ENCODE peak calls at places on chromosomes 4 and X, in ten cellular contexts. One of them, this sample, is unnamed.

GRCh38 chrX:20015422-20015821 is 24.6 kb upstream of the BCLAF3 start:
- DNase-seq in cardiac muscle cell: no peak
- DNase-seq in thyroid gland: no peak
- DNase-seq in tibial artery: no peak
- DNase-seq in choroid plexus epithelial cell: no peak
- DNase-seq in endodermal cell: no peak
- DNase-seq in colonic mucosa: no peak
- DNase-seq in fibroblast of lung: no peak
- DNase-seq in breast epithelium: no peak
- DNase-seq in dorsolateral prefrontal cortex: no peak
- DNase-seq in this sample: no peak

GRCh38 chr4:147157860-147158701 is 212.4 kb upstream of the TTC29 start:
- DNase-seq in cardiac muscle cell: peak
- DNase-seq in thyroid gland: peak
- DNase-seq in tibial artery: no peak
- DNase-seq in choroid plexus epithelial cell: peak
- DNase-seq in endodermal cell: peak
- DNase-seq in colonic mucosa: no peak
- DNase-seq in fibroblast of lung: peak
- DNase-seq in breast epithelium: no peak
- DNase-seq in dorsolateral prefrontal cortex: peak
- DNase-seq in this sample: peak

GRCh38 chr4:110371016-110371795 is 104.7 kb upstream of the ENPEP start:
- DNase-seq in cardiac muscle cell: peak
- DNase-seq in thyroid gland: no peak
- DNase-seq in tibial artery: no peak
- DNase-seq in choroid plexus epithelial cell: peak
- DNase-seq in endodermal cell: no peak
- DNase-seq in colonic mucosa: no peak
- DNase-seq in fibroblast of lung: peak
- DNase-seq in breast epithelium: no peak
- DNase-seq in dorsolateral prefrontal cortex: no peak
- DNase-seq in this sample: peak

GRCh38 chrX:128929281-128930057 is 593.8 kb downstream of the SMARCA1 start:
- DNase-seq in cardiac muscle cell: no peak
- DNase-seq in thyroid gland: peak
- DNase-seq in tibial artery: no peak
- DNase-seq in choroid plexus epithelial cell: no peak
- DNase-seq in endodermal cell: no peak
- DNase-seq in colonic mucosa: peak
- DNase-seq in fibroblast of lung: no peak
- DNase-seq in breast epithelium: no peak
- DNase-seq in dorsolateral prefrontal cortex: no peak
- DNase-seq in this sample: no peak

GRCh38 chr4:182928061-182928460 is 10.9 kb upstream of the DCTD start:
- DNase-seq in cardiac muscle cell: no peak
- DNase-seq in thyroid gland: no peak
- DNase-seq in tibial artery: no peak
- DNase-seq in choroid plexus epithelial cell: no peak
- DNase-seq in endodermal cell: peak
- DNase-seq in colonic mucosa: no peak
- DNase-seq in fibroblast of lung: no peak
- DNase-seq in breast epithelium: no peak
- DNase-seq in dorsolateral prefrontal cortex: no peak
- DNase-seq in this sample: no peak

GRCh38 chrX:134460005-134460860 is at the start of gene HPRT1:
- DNase-seq in cardiac muscle cell: peak
- DNase-seq in thyroid gland: peak
- DNase-seq in tibial artery: peak
- DNase-seq in choroid plexus epithelial cell: peak
- DNase-seq in endodermal cell: peak
- DNase-seq in colonic mucosa: peak
- DNase-seq in fibroblast of lung: peak
- DNase-seq in breast epithelium: peak
- DNase-seq in dorsolateral prefrontal cortex: peak
- DNase-seq in this sample: peak

GRCh38 chrX:9746148-9746880 is 19.3 kb downstream of the GPR143 start:
- DNase-seq in cardiac muscle cell: no peak
- DNase-seq in thyroid gland: no peak
- DNase-seq in tibial artery: no peak
- DNase-seq in choroid plexus epithelial cell: peak
- DNase-seq in endodermal cell: no peak
- DNase-seq in colonic mucosa: no peak
- DNase-seq in fibroblast of lung: peak
- DNase-seq in breast epithelium: no peak
- DNase-seq in dorsolateral prefrontal cortex: no peak
- DNase-seq in this sample: peak

GRCh38 chr4:164753873-164754488 is at the start of gene SMIM31:
- DNase-seq in cardiac muscle cell: no peak
- DNase-seq in thyroid gland: no peak
- DNase-seq in tibial artery: no peak
- DNase-seq in choroid plexus epithelial cell: no peak
- DNase-seq in endodermal cell: no peak
- DNase-seq in colonic mucosa: peak
- DNase-seq in fibroblast of lung: no peak
- DNase-seq in breast epithelium: no peak
- DNase-seq in dorsolateral prefrontal cortex: no peak
- DNase-seq in this sample: no peak

GRCh38 chr4:176927664-176928063 is 134.9 kb upstream of the VEGFC start:
- DNase-seq in cardiac muscle cell: no peak
- DNase-seq in thyroid gland: no peak
- DNase-seq in tibial artery: no peak
- DNase-seq in choroid plexus epithelial cell: peak
- DNase-seq in endodermal cell: no peak
- DNase-seq in colonic mucosa: no peak
- DNase-seq in fibroblast of lung: peak
- DNase-seq in breast epithelium: no peak
- DNase-seq in dorsolateral prefrontal cortex: no peak
- DNase-seq in this sample: peak

GRCh38 chrX:20378291-20378920 is 111.7 kb upstream of the RPS6KA3 start:
- DNase-seq in cardiac muscle cell: no peak
- DNase-seq in thyroid gland: no peak
- DNase-seq in tibial artery: no peak
- DNase-seq in choroid plexus epithelial cell: no peak
- DNase-seq in endodermal cell: no peak
- DNase-seq in colonic mucosa: peak
- DNase-seq in fibroblast of lung: peak
- DNase-seq in breast epithelium: no peak
- DNase-seq in dorsolateral prefrontal cortex: no peak
- DNase-seq in this sample: no peak

GRCh38 chrX:132676561-132677186 is 187.8 kb upstream of the MBNL3 start:
- DNase-seq in cardiac muscle cell: peak
- DNase-seq in thyroid gland: no peak
- DNase-seq in tibial artery: no peak
- DNase-seq in choroid plexus epithelial cell: peak
- DNase-seq in endodermal cell: peak
- DNase-seq in colonic mucosa: no peak
- DNase-seq in fibroblast of lung: no peak
- DNase-seq in breast epithelium: no peak
- DNase-seq in dorsolateral prefrontal cortex: no peak
- DNase-seq in this sample: no peak

GRCh38 chrX:585115-585808 is 45.3 kb upstream of the SHOX start:
- DNase-seq in cardiac muscle cell: no peak
- DNase-seq in thyroid gland: no peak
- DNase-seq in tibial artery: no peak
- DNase-seq in choroid plexus epithelial cell: no peak
- DNase-seq in endodermal cell: peak
- DNase-seq in colonic mucosa: no peak
- DNase-seq in fibroblast of lung: no peak
- DNase-seq in breast epithelium: no peak
- DNase-seq in dorsolateral prefrontal cortex: no peak
- DNase-seq in this sample: no peak

GRCh38 chr4:153447175-153447887 is 18.8 kb upstream of the TMEM131L start:
- DNase-seq in cardiac muscle cell: no peak
- DNase-seq in thyroid gland: no peak
- DNase-seq in tibial artery: no peak
- DNase-seq in choroid plexus epithelial cell: peak
- DNase-seq in endodermal cell: no peak
- DNase-seq in colonic mucosa: no peak
- DNase-seq in fibroblast of lung: no peak
- DNase-seq in breast epithelium: no peak
- DNase-seq in dorsolateral prefrontal cortex: no peak
- DNase-seq in this sample: peak

DNA sequence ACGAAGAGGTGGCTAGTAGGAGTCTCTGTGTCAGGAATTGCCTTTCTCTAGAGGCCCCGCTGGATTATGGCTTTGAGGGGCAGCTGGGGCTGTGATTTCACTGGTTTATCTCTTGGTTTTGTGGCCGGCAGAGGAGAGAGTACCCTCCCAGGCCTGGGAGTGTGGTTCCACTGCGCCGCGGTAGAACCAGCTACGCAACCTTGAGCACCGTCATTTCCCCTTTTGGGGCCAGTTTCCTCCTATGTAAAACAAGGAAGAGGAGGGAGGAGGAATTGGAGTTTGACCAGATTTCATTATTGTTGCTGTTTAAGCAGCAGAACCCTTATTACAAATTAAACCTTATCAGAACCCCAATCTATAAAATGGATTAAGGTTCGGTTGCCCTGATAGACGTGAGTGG is 4.4 kb downstream of the SOX3 start:
- DNase-seq in cardiac muscle cell: no peak
- DNase-seq in thyroid gland: no peak
- DNase-seq in tibial artery: no peak
- DNase-seq in choroid plexus epithelial cell: no peak
- DNase-seq in endodermal cell: peak
- DNase-seq in colonic mucosa: no peak
- DNase-seq in fibroblast of lung: no peak
- DNase-seq in breast epithelium: no peak
- DNase-seq in dorsolateral prefrontal cortex: no peak
- DNase-seq in this sample: no peak
- H3K4me3 ChIP-seq in cardiac muscle cell: no peak
- H3K4me3 ChIP-seq in thyroid gland: no peak
- H3K4me3 ChIP-seq in tibial artery: no peak
- H3K4me3 ChIP-seq in choroid plexus epithelial cell: no peak
- H3K4me3 ChIP-seq in endodermal cell: no peak
- H3K4me3 ChIP-seq in colonic mucosa: no peak
- H3K4me3 ChIP-seq in fibroblast of lung: no peak
- H3K4me3 ChIP-seq in breast epithelium: no peak
- H3K4me3 ChIP-seq in dorsolateral prefrontal cortex: no peak
- H3K4me3 ChIP-seq in this sample: no peak

DNA sequence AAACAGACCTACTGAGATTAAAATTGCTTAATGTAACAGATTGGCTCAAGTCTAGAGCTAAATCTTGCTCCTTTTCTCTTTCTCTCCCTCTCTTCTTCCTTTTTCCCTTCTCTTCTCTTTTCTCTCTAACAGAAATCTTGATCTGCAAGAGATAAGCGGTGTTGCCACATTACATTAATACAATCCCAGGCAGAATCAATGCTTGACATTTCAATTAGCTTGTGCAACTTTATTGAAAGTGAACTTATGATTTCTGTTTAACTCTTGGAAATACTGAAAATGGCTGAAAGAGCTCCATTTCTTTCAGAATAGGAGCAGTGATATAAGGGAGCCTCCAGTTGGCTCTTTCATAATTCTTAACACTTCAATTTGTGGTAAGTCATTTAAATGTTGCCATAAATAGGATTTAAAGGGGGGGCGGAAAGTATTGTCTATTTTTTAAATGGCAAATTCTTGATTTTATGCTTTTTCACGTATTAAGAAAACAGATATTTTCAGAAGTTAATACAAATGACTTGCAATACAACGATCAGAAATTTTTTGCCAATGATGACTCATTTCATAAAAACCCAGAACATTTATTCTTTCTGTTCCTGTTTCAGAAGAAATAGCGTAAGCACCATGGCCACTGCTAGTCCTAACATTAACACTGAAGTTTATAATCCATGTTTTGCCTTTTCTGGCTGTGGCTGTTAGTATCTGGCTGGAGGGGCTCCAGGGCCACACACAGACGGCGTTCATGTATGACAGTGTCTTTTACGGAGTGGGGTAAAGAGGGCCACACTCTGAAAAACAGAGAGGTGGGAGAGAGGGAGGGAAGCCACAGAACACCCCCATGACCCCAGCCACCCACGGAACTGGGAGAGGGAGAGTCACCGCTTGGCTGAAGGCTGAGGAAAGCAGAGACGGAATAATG is 115.7 kb upstream of the FAT1 start:
- DNase-seq in cardiac muscle cell: no peak
- DNase-seq in thyroid gland: no peak
- DNase-seq in tibial artery: peak
- DNase-seq in choroid plexus epithelial cell: peak
- DNase-seq in endodermal cell: no peak
- DNase-seq in colonic mucosa: no peak
- DNase-seq in fibroblast of lung: peak
- DNase-seq in breast epithelium: no peak
- DNase-seq in dorsolateral prefrontal cortex: no peak
- DNase-seq in this sample: peak
- H3K4me3 ChIP-seq in cardiac muscle cell: no peak
- H3K4me3 ChIP-seq in thyroid gland: no peak
- H3K4me3 ChIP-seq in tibial artery: peak
- H3K4me3 ChIP-seq in choroid plexus epithelial cell: peak
- H3K4me3 ChIP-seq in endodermal cell: no peak
- H3K4me3 ChIP-seq in colonic mucosa: no peak
- H3K4me3 ChIP-seq in fibroblast of lung: peak
- H3K4me3 ChIP-seq in breast epithelium: peak
- H3K4me3 ChIP-seq in dorsolateral prefrontal cortex: no peak
- H3K4me3 ChIP-seq in this sample: no peak

GRCh38 chr4:126691797-126692196 is 941.0 kb upstream of the INTU start:
- DNase-seq in cardiac muscle cell: no peak
- DNase-seq in thyroid gland: no peak
- DNase-seq in tibial artery: no peak
- DNase-seq in choroid plexus epithelial cell: no peak
- DNase-seq in endodermal cell: no peak
- DNase-seq in colonic mucosa: no peak
- DNase-seq in fibroblast of lung: no peak
- DNase-seq in breast epithelium: no peak
- DNase-seq in dorsolateral prefrontal cortex: no peak
- DNase-seq in this sample: no peak
- H3K4me3 ChIP-seq in cardiac muscle cell: no peak
- H3K4me3 ChIP-seq in thyroid gland: no peak
- H3K4me3 ChIP-seq in tibial artery: no peak
- H3K4me3 ChIP-seq in choroid plexus epithelial cell: no peak
- H3K4me3 ChIP-seq in endodermal cell: no peak
- H3K4me3 ChIP-seq in colonic mucosa: no peak
- H3K4me3 ChIP-seq in fibroblast of lung: no peak
- H3K4me3 ChIP-seq in breast epithelium: no peak
- H3K4me3 ChIP-seq in dorsolateral prefrontal cortex: no peak
- H3K4me3 ChIP-seq in this sample: no peak

DNA sequence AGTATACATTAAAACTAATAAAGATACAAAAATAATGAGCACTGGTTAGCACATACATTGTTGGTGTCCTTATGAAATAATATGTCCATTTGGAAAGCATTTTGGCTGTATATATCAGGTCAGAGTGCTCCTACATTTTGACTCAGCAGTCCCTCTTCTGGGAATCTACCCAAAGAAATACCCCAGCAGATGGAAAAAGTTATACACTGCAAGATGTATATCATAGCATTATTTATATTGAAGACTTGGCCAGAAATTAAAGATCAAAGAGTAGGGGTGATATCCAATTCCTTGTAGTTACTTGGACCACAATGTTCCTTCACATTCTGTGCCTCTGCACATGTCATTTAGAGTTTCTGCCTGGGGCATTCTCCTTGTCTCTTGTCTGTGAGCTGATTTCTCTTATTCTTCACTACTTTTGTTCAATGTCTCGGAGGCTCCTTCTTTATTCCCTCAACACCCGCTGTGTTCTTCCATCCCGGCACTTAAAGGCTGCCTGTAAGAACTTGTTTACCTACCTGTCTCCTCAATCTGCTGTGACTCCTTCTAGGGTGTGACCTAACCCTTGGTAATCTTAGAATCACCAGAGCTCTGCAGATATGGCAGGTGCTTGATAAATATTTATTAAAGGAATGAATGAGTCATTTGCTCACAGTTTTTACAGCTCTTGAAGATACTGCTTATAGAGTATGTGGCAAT is 3.1 kb upstream of the TSPAN5 start:
- DNase-seq in cardiac muscle cell: no peak
- DNase-seq in thyroid gland: no peak
- DNase-seq in tibial artery: no peak
- DNase-seq in choroid plexus epithelial cell: no peak
- DNase-seq in endodermal cell: peak
- DNase-seq in colonic mucosa: no peak
- DNase-seq in fibroblast of lung: no peak
- DNase-seq in breast epithelium: no peak
- DNase-seq in dorsolateral prefrontal cortex: no peak
- DNase-seq in this sample: no peak
- H3K4me3 ChIP-seq in cardiac muscle cell: no peak
- H3K4me3 ChIP-seq in thyroid gland: no peak
- H3K4me3 ChIP-seq in tibial artery: no peak
- H3K4me3 ChIP-seq in choroid plexus epithelial cell: no peak
- H3K4me3 ChIP-seq in endodermal cell: no peak
- H3K4me3 ChIP-seq in colonic mucosa: no peak
- H3K4me3 ChIP-seq in fibroblast of lung: no peak
- H3K4me3 ChIP-seq in breast epithelium: no peak
- H3K4me3 ChIP-seq in dorsolateral prefrontal cortex: peak
- H3K4me3 ChIP-seq in this sample: no peak